ENCODE peak calls at places on chromosomes 1 and 21, in eight cellular contexts. One of them, this sample, is unnamed.

GRCh38 chr1:151012684-151013471 is 4.6 kb downstream of the PRUNE1 start:
- DNase-seq in NCI-H1105 treated with DMSO at 0.1 percent for 48 hours: no peak
- DNase-seq in GM03348: peak
- DNase-seq in T-cell: no peak
- DNase-seq in endothelial cell: no peak
- DNase-seq in MV-4-11: no peak
- DNase-seq in HT1080: no peak
- DNase-seq in HEK293T: no peak
- DNase-seq in this sample: no peak

GRCh38 chr21:24045775-24046215 is 1561.5 kb downstream of the MRPL39 start:
- DNase-seq in endothelial cell: peak
- DNase-seq in HT1080: peak
- DNase-seq in HEK293T: peak
- DNase-seq in GM03348: no peak
- DNase-seq in T-cell: no peak
- DNase-seq in NCI-H1105 treated with DMSO at 0.1 percent for 48 hours: no peak
- DNase-seq in MV-4-11: peak
- DNase-seq in this sample: peak

GRCh38 chr1:180269848-180270766 is 40.0 kb downstream of the LHX4 start:
- DNase-seq in endothelial cell: no peak
- DNase-seq in HT1080: no peak
- DNase-seq in MV-4-11: no peak
- DNase-seq in GM03348: no peak
- DNase-seq in HEK293T: no peak
- DNase-seq in T-cell: no peak
- DNase-seq in NCI-H1105 treated with DMSO at 0.1 percent for 48 hours: peak
- DNase-seq in this sample: no peak

GRCh38 chr1:24995661-24996060 is 65.6 kb upstream of the RUNX3 start:
- DNase-seq in HT1080: no peak
- DNase-seq in T-cell: no peak
- DNase-seq in MV-4-11: no peak
- DNase-seq in HEK293T: no peak
- DNase-seq in NCI-H1105 treated with DMSO at 0.1 percent for 48 hours: no peak
- DNase-seq in GM03348: no peak
- DNase-seq in endothelial cell: no peak
- DNase-seq in this sample: no peak

GRCh38 chr1:52423771-52424170 is 19.4 kb downstream of the PRPF38A start:
- DNase-seq in MV-4-11: peak
- DNase-seq in HT1080: no peak
- DNase-seq in HEK293T: no peak
- DNase-seq in NCI-H1105 treated with DMSO at 0.1 percent for 48 hours: no peak
- DNase-seq in GM03348: no peak
- DNase-seq in T-cell: peak
- DNase-seq in endothelial cell: no peak
- DNase-seq in this sample: no peak

GRCh38 chr1:23628951-23629387 is 62.6 kb upstream of the RPL11 start:
- DNase-seq in HEK293T: no peak
- DNase-seq in HT1080: no peak
- DNase-seq in endothelial cell: no peak
- DNase-seq in NCI-H1105 treated with DMSO at 0.1 percent for 48 hours: no peak
- DNase-seq in MV-4-11: no peak
- DNase-seq in T-cell: no peak
- DNase-seq in GM03348: no peak
- DNase-seq in this sample: no peak

GRCh38 chr1:198778049-198778448 is 139.2 kb downstream of the PTPRC start:
- DNase-seq in GM03348: no peak
- DNase-seq in NCI-H1105 treated with DMSO at 0.1 percent for 48 hours: no peak
- DNase-seq in HT1080: no peak
- DNase-seq in T-cell: no peak
- DNase-seq in MV-4-11: no peak
- DNase-seq in endothelial cell: no peak
- DNase-seq in HEK293T: peak
- DNase-seq in this sample: no peak

GRCh38 chr1:24830680-24831272 is 85.5 kb downstream of the CLIC4 start:
- DNase-seq in HEK293T: peak
- DNase-seq in NCI-H1105 treated with DMSO at 0.1 percent for 48 hours: peak
- DNase-seq in T-cell: no peak
- DNase-seq in MV-4-11: peak
- DNase-seq in endothelial cell: no peak
- DNase-seq in HT1080: peak
- DNase-seq in GM03348: peak
- DNase-seq in this sample: peak

GRCh38 chr1:198620951-198621824 is 17.7 kb upstream of the PTPRC start:
- DNase-seq in HEK293T: no peak
- DNase-seq in endothelial cell: no peak
- DNase-seq in MV-4-11: peak
- DNase-seq in GM03348: no peak
- DNase-seq in T-cell: peak
- DNase-seq in HT1080: no peak
- DNase-seq in NCI-H1105 treated with DMSO at 0.1 percent for 48 hours: no peak
- DNase-seq in this sample: no peak

GRCh38 chr1:165222580-165222979 is 133.9 kb downstream of the LMX1A start:
- DNase-seq in NCI-H1105 treated with DMSO at 0.1 percent for 48 hours: no peak
- DNase-seq in HEK293T: no peak
- DNase-seq in HT1080: no peak
- DNase-seq in MV-4-11: no peak
- DNase-seq in endothelial cell: no peak
- DNase-seq in GM03348: no peak
- DNase-seq in T-cell: no peak
- DNase-seq in this sample: no peak

GRCh38 chr21:38171723-38172344 is 85.0 kb upstream of the KCNJ15 start:
- DNase-seq in endothelial cell: peak
- DNase-seq in NCI-H1105 treated with DMSO at 0.1 percent for 48 hours: no peak
- DNase-seq in GM03348: peak
- DNase-seq in MV-4-11: no peak
- DNase-seq in T-cell: no peak
- DNase-seq in HEK293T: no peak
- DNase-seq in HT1080: peak
- DNase-seq in this sample: peak

GRCh38 chr1:210081494-210081893 is 143.5 kb downstream of the SYT14 start:
- DNase-seq in T-cell: no peak
- DNase-seq in endothelial cell: no peak
- DNase-seq in GM03348: no peak
- DNase-seq in HEK293T: peak
- DNase-seq in MV-4-11: no peak
- DNase-seq in HT1080: no peak
- DNase-seq in NCI-H1105 treated with DMSO at 0.1 percent for 48 hours: no peak
- DNase-seq in this sample: no peak

GRCh38 chr1:94947453-94947852 is 20.5 kb upstream of the CNN3 start:
- DNase-seq in HEK293T: no peak
- DNase-seq in GM03348: peak
- DNase-seq in NCI-H1105 treated with DMSO at 0.1 percent for 48 hours: no peak
- DNase-seq in HT1080: no peak
- DNase-seq in T-cell: no peak
- DNase-seq in MV-4-11: no peak
- DNase-seq in endothelial cell: no peak
- DNase-seq in this sample: peak

GRCh38 chr1:36947384-36947783 is 86.9 kb downstream of the GRIK3 start:
- DNase-seq in T-cell: no peak
- DNase-seq in GM03348: no peak
- DNase-seq in HEK293T: no peak
- DNase-seq in endothelial cell: no peak
- DNase-seq in NCI-H1105 treated with DMSO at 0.1 percent for 48 hours: no peak
- DNase-seq in HT1080: no peak
- DNase-seq in MV-4-11: no peak
- DNase-seq in this sample: no peak

GRCh38 chr1:243474384-243474851 is 218.6 kb downstream of the SDCCAG8 start:
- DNase-seq in GM03348: no peak
- DNase-seq in HT1080: no peak
- DNase-seq in endothelial cell: no peak
- DNase-seq in NCI-H1105 treated with DMSO at 0.1 percent for 48 hours: no peak
- DNase-seq in MV-4-11: no peak
- DNase-seq in HEK293T: no peak
- DNase-seq in T-cell: no peak
- DNase-seq in this sample: no peak

GRCh38 chr1:47590523-47591225 is 152.8 kb downstream of the FOXD2 start:
- DNase-seq in NCI-H1105 treated with DMSO at 0.1 percent for 48 hours: no peak
- DNase-seq in GM03348: no peak
- DNase-seq in endothelial cell: no peak
- DNase-seq in HEK293T: peak
- DNase-seq in HT1080: no peak
- DNase-seq in T-cell: no peak
- DNase-seq in MV-4-11: no peak
- DNase-seq in this sample: no peak

GRCh38 chr1:224683981-224684380 is 67.9 kb downstream of the CNIH3 start:
- DNase-seq in T-cell: no peak
- DNase-seq in endothelial cell: no peak
- DNase-seq in MV-4-11: no peak
- DNase-seq in HEK293T: no peak
- DNase-seq in GM03348: no peak
- DNase-seq in NCI-H1105 treated with DMSO at 0.1 percent for 48 hours: peak
- DNase-seq in HT1080: no peak
- DNase-seq in this sample: no peak

GRCh38 chr1:85607126-85607912 is 26.8 kb downstream of the CCN1 start:
- DNase-seq in HT1080: peak
- DNase-seq in MV-4-11: peak
- DNase-seq in endothelial cell: peak
- DNase-seq in T-cell: no peak
- DNase-seq in GM03348: peak
- DNase-seq in NCI-H1105 treated with DMSO at 0.1 percent for 48 hours: no peak
- DNase-seq in HEK293T: no peak
- DNase-seq in this sample: peak

GRCh38 chr1:115669002-115669673 is 27.4 kb downstream of the VANGL1 start:
- DNase-seq in HT1080: peak
- DNase-seq in GM03348: peak
- DNase-seq in T-cell: no peak
- DNase-seq in NCI-H1105 treated with DMSO at 0.1 percent for 48 hours: no peak
- DNase-seq in MV-4-11: peak
- DNase-seq in endothelial cell: no peak
- DNase-seq in HEK293T: no peak
- DNase-seq in this sample: peak

GRCh38 chr1:24928631-24929090 is 1.4 kb downstream of the RUNX3 start:
- DNase-seq in MV-4-11: no peak
- DNase-seq in NCI-H1105 treated with DMSO at 0.1 percent for 48 hours: peak
- DNase-seq in HEK293T: no peak
- DNase-seq in GM03348: no peak
- DNase-seq in HT1080: peak
- DNase-seq in T-cell: peak
- DNase-seq in endothelial cell: peak
- DNase-seq in this sample: no peak

GRCh38 chr1:201554167-201554600 is 15.3 kb downstream of the NAV1 start:
- DNase-seq in T-cell: no peak
- DNase-seq in HT1080: no peak
- DNase-seq in NCI-H1105 treated with DMSO at 0.1 percent for 48 hours: no peak
- DNase-seq in GM03348: peak
- DNase-seq in MV-4-11: no peak
- DNase-seq in HEK293T: no peak
- DNase-seq in endothelial cell: no peak
- DNase-seq in this sample: no peak

GRCh38 chr21:28391938-28392337 is 600.7 kb downstream of the LTN1 start:
- DNase-seq in NCI-H1105 treated with DMSO at 0.1 percent for 48 hours: no peak
- DNase-seq in MV-4-11: no peak
- DNase-seq in HT1080: no peak
- DNase-seq in endothelial cell: no peak
- DNase-seq in GM03348: no peak
- DNase-seq in T-cell: no peak
- DNase-seq in HEK293T: no peak
- DNase-seq in this sample: no peak

GRCh38 chr1:78319603-78320002 is 171.2 kb upstream of the PTGFR start:
- DNase-seq in endothelial cell: no peak
- DNase-seq in MV-4-11: no peak
- DNase-seq in GM03348: no peak
- DNase-seq in T-cell: no peak
- DNase-seq in HT1080: no peak
- DNase-seq in NCI-H1105 treated with DMSO at 0.1 percent for 48 hours: no peak
- DNase-seq in HEK293T: no peak
- DNase-seq in this sample: no peak

GRCh38 chr1:109900489-109900888 is 10.2 kb upstream of the CSF1 start:
- DNase-seq in GM03348: no peak
- DNase-seq in NCI-H1105 treated with DMSO at 0.1 percent for 48 hours: no peak
- DNase-seq in HEK293T: no peak
- DNase-seq in HT1080: no peak
- DNase-seq in endothelial cell: no peak
- DNase-seq in MV-4-11: no peak
- DNase-seq in T-cell: no peak
- DNase-seq in this sample: no peak

GRCh38 chr1:201933840-201934430 is 12.4 kb downstream of the LMOD1 start:
- DNase-seq in endothelial cell: no peak
- DNase-seq in GM03348: no peak
- DNase-seq in NCI-H1105 treated with DMSO at 0.1 percent for 48 hours: no peak
- DNase-seq in T-cell: no peak
- DNase-seq in MV-4-11: no peak
- DNase-seq in HEK293T: no peak
- DNase-seq in HT1080: peak
- DNase-seq in this sample: peak

GRCh38 chr1:107172450-107172849 is 31.6 kb downstream of the NTNG1 start:
- DNase-seq in HT1080: no peak
- DNase-seq in MV-4-11: no peak
- DNase-seq in NCI-H1105 treated with DMSO at 0.1 percent for 48 hours: no peak
- DNase-seq in HEK293T: no peak
- DNase-seq in endothelial cell: no peak
- DNase-seq in T-cell: no peak
- DNase-seq in GM03348: no peak
- DNase-seq in this sample: no peak

This sample was measured in HFFc6.